ENCODE peak calls at places on chromosomes 1 and 21, in nine cellular contexts. One of them, this sample, is unnamed.

GRCh38 chr1:31664528-31664927 is 19.9 kb upstream of the PEF1 start:
- DNase-seq in A549: no peak
- DNase-seq in heart right ventricle: no peak
- DNase-seq in AG09319: no peak
- DNase-seq in transverse colon: no peak
- DNase-seq in WTC11: no peak
- DNase-seq in brain microvascular endothelial cell: no peak
- DNase-seq in fibroblast of lung: no peak
- DNase-seq in nephron progenitor cell: no peak
- DNase-seq in this sample: no peak

GRCh38 chr1:26318338-26319064 is 743 bp downstream of the CD52 start:
- DNase-seq in A549: no peak
- DNase-seq in heart right ventricle: no peak
- DNase-seq in AG09319: no peak
- DNase-seq in transverse colon: peak
- DNase-seq in WTC11: no peak
- DNase-seq in brain microvascular endothelial cell: no peak
- DNase-seq in fibroblast of lung: no peak
- DNase-seq in nephron progenitor cell: no peak
- DNase-seq in this sample: no peak

GRCh38 chr1:227946624-227947424 is 908 bp downstream of the WNT9A start:
- DNase-seq in A549: peak
- DNase-seq in heart right ventricle: peak
- DNase-seq in AG09319: no peak
- DNase-seq in transverse colon: peak
- DNase-seq in WTC11: peak
- DNase-seq in brain microvascular endothelial cell: peak
- DNase-seq in fibroblast of lung: peak
- DNase-seq in nephron progenitor cell: peak
- DNase-seq in this sample: peak

GRCh38 chr1:44318097-44319088 is 36.7 kb downstream of the ERI3 start:
- DNase-seq in A549: peak
- DNase-seq in heart right ventricle: peak
- DNase-seq in AG09319: no peak
- DNase-seq in transverse colon: peak
- DNase-seq in WTC11: peak
- DNase-seq in brain microvascular endothelial cell: peak
- DNase-seq in fibroblast of lung: peak
- DNase-seq in nephron progenitor cell: peak
- DNase-seq in this sample: no peak

GRCh38 chr1:45488978-45489377 is 2.0 kb downstream of the TESK2 start:
- DNase-seq in A549: no peak
- DNase-seq in heart right ventricle: no peak
- DNase-seq in AG09319: no peak
- DNase-seq in transverse colon: no peak
- DNase-seq in WTC11: no peak
- DNase-seq in brain microvascular endothelial cell: no peak
- DNase-seq in fibroblast of lung: no peak
- DNase-seq in nephron progenitor cell: no peak
- DNase-seq in this sample: no peak

GRCh38 chr1:55375617-55376258 is 160.6 kb upstream of the USP24 start:
- DNase-seq in A549: peak
- DNase-seq in heart right ventricle: peak
- DNase-seq in AG09319: no peak
- DNase-seq in transverse colon: peak
- DNase-seq in WTC11: peak
- DNase-seq in brain microvascular endothelial cell: no peak
- DNase-seq in fibroblast of lung: peak
- DNase-seq in nephron progenitor cell: peak
- DNase-seq in this sample: no peak

GRCh38 chr21:41119901-41120300 is 48.1 kb upstream of the BACE2 start:
- DNase-seq in A549: no peak
- DNase-seq in heart right ventricle: no peak
- DNase-seq in AG09319: no peak
- DNase-seq in transverse colon: no peak
- DNase-seq in WTC11: no peak
- DNase-seq in brain microvascular endothelial cell: no peak
- DNase-seq in fibroblast of lung: no peak
- DNase-seq in nephron progenitor cell: no peak
- DNase-seq in this sample: no peak

GRCh38 chr1:167344112-167344511 is 123.4 kb downstream of the POU2F1 start:
- DNase-seq in A549: no peak
- DNase-seq in heart right ventricle: no peak
- DNase-seq in AG09319: no peak
- DNase-seq in transverse colon: no peak
- DNase-seq in WTC11: no peak
- DNase-seq in brain microvascular endothelial cell: peak
- DNase-seq in fibroblast of lung: peak
- DNase-seq in nephron progenitor cell: no peak
- DNase-seq in this sample: no peak

GRCh38 chr1:209652121-209652742 is at the start of gene LAMB3:
- DNase-seq in A549: peak
- DNase-seq in heart right ventricle: no peak
- DNase-seq in AG09319: no peak
- DNase-seq in transverse colon: peak
- DNase-seq in WTC11: no peak
- DNase-seq in brain microvascular endothelial cell: no peak
- DNase-seq in fibroblast of lung: no peak
- DNase-seq in nephron progenitor cell: no peak
- DNase-seq in this sample: no peak

GRCh38 chr1:42933610-42934009 is 25.1 kb downstream of the SLC2A1 start:
- DNase-seq in A549: no peak
- DNase-seq in heart right ventricle: no peak
- DNase-seq in AG09319: no peak
- DNase-seq in transverse colon: no peak
- DNase-seq in WTC11: no peak
- DNase-seq in brain microvascular endothelial cell: no peak
- DNase-seq in fibroblast of lung: no peak
- DNase-seq in nephron progenitor cell: no peak
- DNase-seq in this sample: no peak

GRCh38 chr1:183022202-183023145 is 746 bp upstream of the LAMC1 start:
- DNase-seq in A549: peak
- DNase-seq in heart right ventricle: peak
- DNase-seq in AG09319: peak
- DNase-seq in transverse colon: peak
- DNase-seq in WTC11: peak
- DNase-seq in brain microvascular endothelial cell: peak
- DNase-seq in fibroblast of lung: peak
- DNase-seq in nephron progenitor cell: peak
- DNase-seq in this sample: peak

GRCh38 chr1:60132985-60133673 is 59.6 kb upstream of the C1orf87 start:
- DNase-seq in A549: no peak
- DNase-seq in heart right ventricle: no peak
- DNase-seq in AG09319: peak
- DNase-seq in transverse colon: peak
- DNase-seq in WTC11: no peak
- DNase-seq in brain microvascular endothelial cell: peak
- DNase-seq in fibroblast of lung: peak
- DNase-seq in nephron progenitor cell: no peak
- DNase-seq in this sample: peak

GRCh38 chr1:238487931-238488330 is 597.2 kb upstream of the ZP4 start:
- DNase-seq in A549: no peak
- DNase-seq in heart right ventricle: no peak
- DNase-seq in AG09319: no peak
- DNase-seq in transverse colon: no peak
- DNase-seq in WTC11: no peak
- DNase-seq in brain microvascular endothelial cell: no peak
- DNase-seq in fibroblast of lung: no peak
- DNase-seq in nephron progenitor cell: no peak
- DNase-seq in this sample: peak

GRCh38 chr1:64495878-64496277 is 25.9 kb downstream of the CACHD1 start:
- DNase-seq in A549: no peak
- DNase-seq in heart right ventricle: no peak
- DNase-seq in AG09319: no peak
- DNase-seq in transverse colon: no peak
- DNase-seq in WTC11: no peak
- DNase-seq in brain microvascular endothelial cell: no peak
- DNase-seq in fibroblast of lung: no peak
- DNase-seq in nephron progenitor cell: no peak
- DNase-seq in this sample: no peak

GRCh38 chr1:224783006-224783651 is 146.3 kb upstream of the DNAH14 start:
- DNase-seq in A549: no peak
- DNase-seq in heart right ventricle: no peak
- DNase-seq in AG09319: no peak
- DNase-seq in transverse colon: no peak
- DNase-seq in WTC11: no peak
- DNase-seq in brain microvascular endothelial cell: no peak
- DNase-seq in fibroblast of lung: no peak
- DNase-seq in nephron progenitor cell: no peak
- DNase-seq in this sample: no peak

GRCh38 chr1:47834326-47834725 is 162.9 kb downstream of the TRABD2B start:
- DNase-seq in A549: no peak
- DNase-seq in heart right ventricle: no peak
- DNase-seq in AG09319: no peak
- DNase-seq in transverse colon: no peak
- DNase-seq in WTC11: no peak
- DNase-seq in brain microvascular endothelial cell: no peak
- DNase-seq in fibroblast of lung: no peak
- DNase-seq in nephron progenitor cell: no peak
- DNase-seq in this sample: no peak

GRCh38 chr21:45406801-45407628 is 2.0 kb downstream of the COL18A1 start:
- DNase-seq in A549: peak
- DNase-seq in heart right ventricle: no peak
- DNase-seq in AG09319: no peak
- DNase-seq in transverse colon: no peak
- DNase-seq in WTC11: peak
- DNase-seq in brain microvascular endothelial cell: no peak
- DNase-seq in fibroblast of lung: no peak
- DNase-seq in nephron progenitor cell: peak
- DNase-seq in this sample: no peak

GRCh38 chr21:45408811-45409261 is 3.9 kb downstream of the COL18A1 start:
- DNase-seq in A549: no peak
- DNase-seq in heart right ventricle: no peak
- DNase-seq in AG09319: no peak
- DNase-seq in transverse colon: no peak
- DNase-seq in WTC11: no peak
- DNase-seq in brain microvascular endothelial cell: no peak
- DNase-seq in fibroblast of lung: no peak
- DNase-seq in nephron progenitor cell: no peak
- DNase-seq in this sample: no peak

GRCh38 chr21:45405819-45406762 is 1.1 kb downstream of the COL18A1 start:
- DNase-seq in A549: peak
- DNase-seq in heart right ventricle: no peak
- DNase-seq in AG09319: no peak
- DNase-seq in transverse colon: no peak
- DNase-seq in WTC11: peak
- DNase-seq in brain microvascular endothelial cell: no peak
- DNase-seq in fibroblast of lung: peak
- DNase-seq in nephron progenitor cell: peak
- DNase-seq in this sample: no peak

GRCh38 chr21:45408271-45408791 is 3.4 kb downstream of the COL18A1 start:
- DNase-seq in A549: no peak
- DNase-seq in heart right ventricle: no peak
- DNase-seq in AG09319: no peak
- DNase-seq in transverse colon: no peak
- DNase-seq in WTC11: no peak
- DNase-seq in brain microvascular endothelial cell: no peak
- DNase-seq in fibroblast of lung: no peak
- DNase-seq in nephron progenitor cell: no peak
- DNase-seq in this sample: no peak

GRCh38 chr21:45407629-45408247 is 2.8 kb downstream of the COL18A1 start:
- DNase-seq in A549: no peak
- DNase-seq in heart right ventricle: no peak
- DNase-seq in AG09319: no peak
- DNase-seq in transverse colon: no peak
- DNase-seq in WTC11: no peak
- DNase-seq in brain microvascular endothelial cell: no peak
- DNase-seq in fibroblast of lung: no peak
- DNase-seq in nephron progenitor cell: no peak
- DNase-seq in this sample: no peak
- TF ChIP-seq CTCF in A549: no peak
- TF ChIP-seq CTCF in heart right ventricle: no peak
- TF ChIP-seq CTCF in AG09319: no peak
- TF ChIP-seq CTCF in transverse colon: no peak
- TF ChIP-seq CTCF in WTC11: no peak
- TF ChIP-seq CTCF in brain microvascular endothelial cell: peak
- TF ChIP-seq CTCF in fibroblast of lung: no peak
- TF ChIP-seq CTCF in nephron progenitor cell: no peak
- TF ChIP-seq CTCF in this sample: no peak

DNA sequence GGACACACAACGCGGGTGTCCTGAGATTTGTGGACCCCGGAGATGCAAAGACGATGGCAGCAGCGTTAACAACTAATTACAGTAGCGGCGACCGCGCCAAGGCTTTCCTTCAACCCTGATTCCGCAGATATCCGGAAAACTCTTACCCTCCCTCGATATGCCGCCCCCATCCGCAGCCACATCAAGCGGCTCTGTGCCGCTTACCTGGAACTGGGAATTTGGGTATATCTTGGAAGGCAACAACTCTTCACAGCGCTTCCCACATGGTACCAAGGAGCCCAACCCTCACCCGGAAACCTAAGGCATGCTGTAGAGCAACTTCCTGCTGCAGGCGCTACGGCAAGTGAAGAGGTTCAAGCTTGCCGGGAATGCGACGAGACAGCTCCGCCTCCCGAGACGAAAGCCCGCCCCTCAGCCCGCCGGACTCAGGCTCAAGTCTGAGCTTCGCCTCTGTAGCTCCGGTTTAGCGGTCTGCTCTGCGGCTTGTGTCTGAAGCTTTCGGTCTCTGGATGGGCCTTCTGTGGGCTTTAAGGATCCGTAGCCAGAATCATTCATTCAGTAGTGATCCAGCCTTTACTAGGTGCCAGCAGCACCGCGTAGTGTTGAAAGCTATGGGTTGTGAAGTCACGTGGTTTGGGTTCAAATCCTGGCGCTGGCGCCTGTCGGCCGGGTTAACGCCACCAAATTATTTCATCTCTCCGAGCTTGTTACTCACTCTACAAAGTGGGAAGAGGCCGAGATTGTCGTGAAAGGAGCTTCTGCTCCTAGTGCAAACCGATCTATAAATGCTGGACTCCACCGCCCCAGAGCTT is at the start of gene HEATR1:
- DNase-seq in A549: peak
- DNase-seq in heart right ventricle: peak
- DNase-seq in AG09319: peak
- DNase-seq in transverse colon: peak
- DNase-seq in WTC11: peak
- DNase-seq in brain microvascular endothelial cell: peak
- DNase-seq in fibroblast of lung: peak
- DNase-seq in nephron progenitor cell: peak
- DNase-seq in this sample: peak
- TF ChIP-seq CTCF in A549: no peak
- TF ChIP-seq CTCF in heart right ventricle: no peak
- TF ChIP-seq CTCF in AG09319: no peak
- TF ChIP-seq CTCF in transverse colon: no peak
- TF ChIP-seq CTCF in WTC11: no peak
- TF ChIP-seq CTCF in brain microvascular endothelial cell: peak
- TF ChIP-seq CTCF in fibroblast of lung: peak
- TF ChIP-seq CTCF in nephron progenitor cell: no peak
- TF ChIP-seq CTCF in this sample: no peak

GRCh38 chr1:36542962-36543515 is 60.3 kb upstream of the CSF3R start:
- DNase-seq in A549: no peak
- DNase-seq in heart right ventricle: no peak
- DNase-seq in AG09319: no peak
- DNase-seq in transverse colon: no peak
- DNase-seq in WTC11: peak
- DNase-seq in brain microvascular endothelial cell: no peak
- DNase-seq in fibroblast of lung: no peak
- DNase-seq in nephron progenitor cell: no peak
- DNase-seq in this sample: no peak
- TF ChIP-seq CTCF in A549: no peak
- TF ChIP-seq CTCF in heart right ventricle: no peak
- TF ChIP-seq CTCF in AG09319: no peak
- TF ChIP-seq CTCF in transverse colon: no peak
- TF ChIP-seq CTCF in WTC11: no peak
- TF ChIP-seq CTCF in brain microvascular endothelial cell: peak
- TF ChIP-seq CTCF in fibroblast of lung: no peak
- TF ChIP-seq CTCF in nephron progenitor cell: no peak
- TF ChIP-seq CTCF in this sample: peak

GRCh38 chr1:215181518-215181917 is 99.0 kb downstream of the KCNK2 start:
- DNase-seq in A549: peak
- DNase-seq in heart right ventricle: no peak
- DNase-seq in AG09319: no peak
- DNase-seq in transverse colon: no peak
- DNase-seq in WTC11: no peak
- DNase-seq in brain microvascular endothelial cell: no peak
- DNase-seq in fibroblast of lung: peak
- DNase-seq in nephron progenitor cell: no peak
- DNase-seq in this sample: no peak
- TF ChIP-seq CTCF in A549: no peak
- TF ChIP-seq CTCF in heart right ventricle: no peak
- TF ChIP-seq CTCF in AG09319: no peak
- TF ChIP-seq CTCF in transverse colon: no peak
- TF ChIP-seq CTCF in WTC11: no peak
- TF ChIP-seq CTCF in brain microvascular endothelial cell: peak
- TF ChIP-seq CTCF in fibroblast of lung: no peak
- TF ChIP-seq CTCF in nephron progenitor cell: no peak
- TF ChIP-seq CTCF in this sample: no peak